ENCODE peak calls at places on chromosomes 4 and X, in nine cellular contexts. One of them, this sample, is unnamed.

GRCh38 chr4:168978001-168978700 is 31.9 kb downstream of the CBR4 start:
- DNase-seq in suprapubic skin: no peak
- DNase-seq in Caco-2: no peak
- DNase-seq in HFF-Myc: no peak
- DNase-seq in nephron progenitor cell: no peak
- DNase-seq in B cell: no peak
- DNase-seq in AG09309: no peak
- DNase-seq in astrocyte: peak; percentile 31
- DNase-seq in MCF 10A: no peak
- DNase-seq in this sample: no peak

GRCh38 chr4:76836860-76837564 is 60.9 kb downstream of the SOWAHB start:
- DNase-seq in suprapubic skin: no peak
- DNase-seq in Caco-2: no peak
- DNase-seq in HFF-Myc: no peak
- DNase-seq in nephron progenitor cell: peak; percentile 28
- DNase-seq in B cell: no peak
- DNase-seq in AG09309: no peak
- DNase-seq in astrocyte: no peak
- DNase-seq in MCF 10A: no peak
- DNase-seq in this sample: no peak

GRCh38 chrX:118702741-118703140 is 24.7 kb upstream of the IL13RA1 start:
- DNase-seq in suprapubic skin: no peak
- DNase-seq in Caco-2: no peak
- DNase-seq in HFF-Myc: no peak
- DNase-seq in nephron progenitor cell: no peak
- DNase-seq in B cell: no peak
- DNase-seq in AG09309: no peak
- DNase-seq in astrocyte: peak; percentile 26
- DNase-seq in MCF 10A: no peak
- DNase-seq in this sample: no peak

GRCh38 chr4:102027961-102028360 is 237.4 kb downstream of the BANK1 start:
- DNase-seq in suprapubic skin: no peak
- DNase-seq in Caco-2: no peak
- DNase-seq in HFF-Myc: no peak
- DNase-seq in nephron progenitor cell: no peak
- DNase-seq in B cell: no peak
- DNase-seq in AG09309: no peak
- DNase-seq in astrocyte: no peak
- DNase-seq in MCF 10A: no peak
- DNase-seq in this sample: no peak

GRCh38 chr4:13529130-13529919 is 15.0 kb downstream of the NKX3-2 start:
- DNase-seq in suprapubic skin: no peak
- DNase-seq in Caco-2: no peak
- DNase-seq in HFF-Myc: no peak
- DNase-seq in nephron progenitor cell: no peak
- DNase-seq in B cell: peak; percentile 27
- DNase-seq in AG09309: no peak
- DNase-seq in astrocyte: no peak
- DNase-seq in MCF 10A: no peak
- DNase-seq in this sample: peak; percentile 21

GRCh38 chr4:71107732-71108131 is 114.3 kb downstream of the DCK start:
- DNase-seq in suprapubic skin: no peak
- DNase-seq in Caco-2: no peak
- DNase-seq in HFF-Myc: no peak
- DNase-seq in nephron progenitor cell: no peak
- DNase-seq in B cell: no peak
- DNase-seq in AG09309: no peak
- DNase-seq in astrocyte: no peak
- DNase-seq in MCF 10A: no peak
- DNase-seq in this sample: no peak

GRCh38 chr4:90127706-90128345 is 632 bp downstream of the CCSER1 start:
- DNase-seq in suprapubic skin: no peak
- DNase-seq in Caco-2: no peak
- DNase-seq in HFF-Myc: no peak
- DNase-seq in nephron progenitor cell: peak; percentile 56
- DNase-seq in B cell: peak; percentile 65
- DNase-seq in AG09309: no peak
- DNase-seq in astrocyte: peak; percentile 1
- DNase-seq in MCF 10A: peak; percentile 27
- DNase-seq in this sample: peak; percentile 9

GRCh38 chr4:16075061-16075460 is 8.8 kb downstream of the PROM1 start:
- DNase-seq in suprapubic skin: no peak
- DNase-seq in Caco-2: no peak
- DNase-seq in HFF-Myc: no peak
- DNase-seq in nephron progenitor cell: no peak
- DNase-seq in B cell: no peak
- DNase-seq in AG09309: no peak
- DNase-seq in astrocyte: peak; percentile 18
- DNase-seq in MCF 10A: no peak
- DNase-seq in this sample: no peak

GRCh38 chr4:16692493-16692892 is 206.0 kb downstream of the LDB2 start:
- DNase-seq in suprapubic skin: no peak
- DNase-seq in Caco-2: no peak
- DNase-seq in HFF-Myc: no peak
- DNase-seq in nephron progenitor cell: no peak
- DNase-seq in B cell: no peak
- DNase-seq in AG09309: peak; percentile 29
- DNase-seq in astrocyte: peak; percentile 68
- DNase-seq in MCF 10A: no peak
- DNase-seq in this sample: no peak

GRCh38 chrX:153245288-153245731 is 66.2 kb downstream of the MAGEA1 start:
- DNase-seq in suprapubic skin: no peak
- DNase-seq in Caco-2: no peak
- DNase-seq in HFF-Myc: no peak
- DNase-seq in nephron progenitor cell: no peak
- DNase-seq in B cell: no peak
- DNase-seq in AG09309: no peak
- DNase-seq in astrocyte: no peak
- DNase-seq in MCF 10A: peak; percentile 13
- DNase-seq in this sample: no peak

GRCh38 chrX:17812763-17813162 is 48.3 kb downstream of the RAI2 start:
- DNase-seq in suprapubic skin: no peak
- DNase-seq in Caco-2: no peak
- DNase-seq in HFF-Myc: no peak
- DNase-seq in nephron progenitor cell: no peak
- DNase-seq in B cell: no peak
- DNase-seq in AG09309: no peak
- DNase-seq in astrocyte: no peak
- DNase-seq in MCF 10A: peak; percentile 13
- DNase-seq in this sample: no peak

GRCh38 chr4:112677519-112678091 is 40.7 kb downstream of the LARP7 start:
- DNase-seq in suprapubic skin: no peak
- DNase-seq in Caco-2: no peak
- DNase-seq in HFF-Myc: no peak
- DNase-seq in nephron progenitor cell: no peak
- DNase-seq in B cell: no peak
- DNase-seq in AG09309: no peak
- DNase-seq in astrocyte: no peak
- DNase-seq in MCF 10A: no peak
- DNase-seq in this sample: no peak

GRCh38 chrX:135384161-135384836 is 37.4 kb upstream of the SMIM10L2A start:
- DNase-seq in suprapubic skin: no peak
- DNase-seq in Caco-2: no peak
- DNase-seq in HFF-Myc: no peak
- DNase-seq in nephron progenitor cell: no peak
- DNase-seq in B cell: no peak
- DNase-seq in AG09309: no peak
- DNase-seq in astrocyte: no peak
- DNase-seq in MCF 10A: no peak
- DNase-seq in this sample: no peak

GRCh38 chr4:168859100-168859499 is 151.0 kb downstream of the CBR4 start:
- DNase-seq in suprapubic skin: no peak
- DNase-seq in Caco-2: no peak
- DNase-seq in HFF-Myc: no peak
- DNase-seq in nephron progenitor cell: no peak
- DNase-seq in B cell: no peak
- DNase-seq in AG09309: no peak
- DNase-seq in astrocyte: no peak
- DNase-seq in MCF 10A: no peak
- DNase-seq in this sample: no peak

GRCh38 chr4:162681212-162681611 is 485.5 kb downstream of the NAF1 start:
- DNase-seq in suprapubic skin: no peak
- DNase-seq in Caco-2: no peak
- DNase-seq in HFF-Myc: no peak
- DNase-seq in nephron progenitor cell: no peak
- DNase-seq in B cell: no peak
- DNase-seq in AG09309: no peak
- DNase-seq in astrocyte: no peak
- DNase-seq in MCF 10A: no peak
- DNase-seq in this sample: no peak

GRCh38 chrX:73821921-73822559 is 259.0 kb downstream of the CHIC1 start:
- DNase-seq in suprapubic skin: no peak
- DNase-seq in Caco-2: no peak
- DNase-seq in HFF-Myc: no peak
- DNase-seq in nephron progenitor cell: no peak
- DNase-seq in B cell: no peak
- DNase-seq in AG09309: no peak
- DNase-seq in astrocyte: no peak
- DNase-seq in MCF 10A: no peak
- DNase-seq in this sample: no peak

GRCh38 chr4:64230709-64231310 is 178.4 kb downstream of the TECRL start:
- DNase-seq in suprapubic skin: no peak
- DNase-seq in Caco-2: no peak
- DNase-seq in HFF-Myc: no peak
- DNase-seq in nephron progenitor cell: no peak
- DNase-seq in B cell: no peak
- DNase-seq in AG09309: no peak
- DNase-seq in astrocyte: peak; percentile 10
- DNase-seq in MCF 10A: peak; percentile 38
- DNase-seq in this sample: no peak

GRCh38 chr4:121034010-121034409 is 38.3 kb downstream of the NDNF start:
- DNase-seq in suprapubic skin: no peak
- DNase-seq in Caco-2: no peak
- DNase-seq in HFF-Myc: no peak
- DNase-seq in nephron progenitor cell: no peak
- DNase-seq in B cell: no peak
- DNase-seq in AG09309: peak; percentile 34
- DNase-seq in astrocyte: peak; percentile 47
- DNase-seq in MCF 10A: peak; percentile 92
- DNase-seq in this sample: no peak

GRCh38 chr4:183444149-183444952 is at the start of gene CDKN2AIP:
- DNase-seq in suprapubic skin: peak; percentile 96
- DNase-seq in Caco-2: peak; percentile 94
- DNase-seq in HFF-Myc: peak; percentile 56
- DNase-seq in nephron progenitor cell: peak; percentile 91
- DNase-seq in B cell: peak; percentile 99
- DNase-seq in AG09309: peak; percentile 62
- DNase-seq in astrocyte: peak; percentile 81
- DNase-seq in MCF 10A: peak; percentile 94
- DNase-seq in this sample: peak; percentile 94
- TF ChIP-seq CTCF in suprapubic skin: peak; percentile 8
- TF ChIP-seq CTCF in Caco-2: peak; percentile 12
- TF ChIP-seq CTCF in HFF-Myc: peak; percentile 8
- TF ChIP-seq CTCF in nephron progenitor cell: no peak
- TF ChIP-seq CTCF in B cell: peak; percentile 11
- TF ChIP-seq CTCF in AG09309: no peak
- TF ChIP-seq CTCF in astrocyte: no peak
- TF ChIP-seq CTCF in MCF 10A: no peak
- TF ChIP-seq CTCF in this sample: peak; percentile 11

DNA sequence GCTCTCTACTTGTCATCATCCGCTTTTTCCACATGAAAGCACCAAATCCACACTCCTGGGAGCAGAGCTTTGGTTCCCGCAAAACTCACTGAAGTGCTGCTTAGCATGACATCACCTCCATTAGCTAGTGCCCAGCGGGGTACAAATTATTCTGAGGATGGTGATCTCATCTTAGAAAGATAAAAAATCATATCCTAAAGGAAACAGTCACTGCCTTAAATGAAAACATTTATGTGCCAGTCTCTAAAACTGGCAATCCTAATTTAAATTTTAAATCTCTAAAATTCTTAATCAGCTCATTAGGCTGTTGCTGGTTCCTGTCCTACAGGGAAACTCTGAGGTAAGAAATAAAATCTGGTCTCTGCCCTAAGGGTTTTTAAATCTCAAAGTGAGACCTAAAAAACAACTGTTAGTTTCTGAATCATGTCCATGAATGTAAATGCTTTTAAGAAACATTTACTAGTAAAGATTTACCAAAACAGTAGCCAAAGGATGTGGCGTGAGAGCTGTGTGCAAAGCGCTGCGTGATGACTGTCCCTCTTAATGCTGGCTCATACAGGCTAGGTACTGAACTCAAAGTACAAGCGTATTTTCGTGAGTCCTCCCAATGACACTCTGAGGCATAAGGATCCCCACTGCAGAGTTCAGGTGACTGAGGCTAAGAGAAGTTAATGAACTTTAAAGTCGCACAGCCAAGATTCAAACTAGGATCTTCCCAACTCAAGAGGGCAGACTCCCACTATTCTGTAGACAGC is 4.5 kb downstream of the CASP3 start:
- DNase-seq in suprapubic skin: no peak
- DNase-seq in Caco-2: no peak
- DNase-seq in HFF-Myc: no peak
- DNase-seq in nephron progenitor cell: no peak
- DNase-seq in B cell: no peak
- DNase-seq in AG09309: no peak
- DNase-seq in astrocyte: peak; percentile 39
- DNase-seq in MCF 10A: no peak
- DNase-seq in this sample: no peak
- TF ChIP-seq CTCF in suprapubic skin: no peak
- TF ChIP-seq CTCF in Caco-2: no peak
- TF ChIP-seq CTCF in HFF-Myc: no peak
- TF ChIP-seq CTCF in nephron progenitor cell: no peak
- TF ChIP-seq CTCF in B cell: no peak
- TF ChIP-seq CTCF in AG09309: no peak
- TF ChIP-seq CTCF in astrocyte: no peak
- TF ChIP-seq CTCF in MCF 10A: no peak
- TF ChIP-seq CTCF in this sample: no peak

GRCh38 chrX:19555683-19556082 is 40.4 kb upstream of the MAP3K15 start:
- DNase-seq in suprapubic skin: no peak
- DNase-seq in Caco-2: no peak
- DNase-seq in HFF-Myc: no peak
- DNase-seq in nephron progenitor cell: no peak
- DNase-seq in B cell: no peak
- DNase-seq in AG09309: no peak
- DNase-seq in astrocyte: no peak
- DNase-seq in MCF 10A: no peak
- DNase-seq in this sample: no peak
- TF ChIP-seq CTCF in suprapubic skin: no peak
- TF ChIP-seq CTCF in Caco-2: no peak
- TF ChIP-seq CTCF in HFF-Myc: no peak
- TF ChIP-seq CTCF in nephron progenitor cell: no peak
- TF ChIP-seq CTCF in B cell: no peak
- TF ChIP-seq CTCF in AG09309: no peak
- TF ChIP-seq CTCF in astrocyte: no peak
- TF ChIP-seq CTCF in MCF 10A: no peak
- TF ChIP-seq CTCF in this sample: no peak

DNA sequence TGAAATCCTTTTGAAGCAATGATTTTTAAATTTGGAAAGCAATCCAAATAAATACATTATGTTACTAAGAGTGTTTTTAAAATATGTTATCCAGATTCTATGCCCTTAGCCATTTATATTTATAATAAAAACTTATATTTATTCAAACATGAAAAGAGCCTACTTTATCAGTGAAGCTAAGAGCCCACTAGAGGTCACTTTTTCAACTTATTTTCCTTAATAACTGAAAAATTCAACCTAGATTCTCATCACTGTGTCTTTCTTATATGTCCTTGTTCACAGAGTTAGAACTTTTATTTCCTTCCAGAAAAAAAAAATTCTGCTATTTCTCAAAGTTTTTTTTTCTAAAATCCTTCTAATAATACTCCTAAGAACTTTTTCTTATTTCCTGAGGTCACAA is 23.9 kb downstream of the PRDM8 start:
- DNase-seq in suprapubic skin: no peak
- DNase-seq in Caco-2: no peak
- DNase-seq in HFF-Myc: no peak
- DNase-seq in nephron progenitor cell: no peak
- DNase-seq in B cell: no peak
- DNase-seq in AG09309: no peak
- DNase-seq in astrocyte: no peak
- DNase-seq in MCF 10A: peak; percentile 34
- DNase-seq in this sample: no peak
- TF ChIP-seq CTCF in suprapubic skin: no peak
- TF ChIP-seq CTCF in Caco-2: peak; percentile 11
- TF ChIP-seq CTCF in HFF-Myc: peak; percentile 21
- TF ChIP-seq CTCF in nephron progenitor cell: peak; percentile 33
- TF ChIP-seq CTCF in B cell: peak; percentile 33
- TF ChIP-seq CTCF in AG09309: peak; percentile 30
- TF ChIP-seq CTCF in astrocyte: peak; percentile 44
- TF ChIP-seq CTCF in MCF 10A: peak; percentile 23
- TF ChIP-seq CTCF in this sample: peak; percentile 12

This sample was measured in GM13977.